ENCODE peak calls at places on chromosomes 2 and 18, in four cellular contexts. One of them, this sample, is unnamed. For H3K4me1, the result is how much of the 10 kb centered on the place peaks cover.

GRCh38 chr2:215870986-215871385 is 142.4 kb downstream of the MREG start:
- DNase-seq in PC-3: peak
- DNase-seq in CD8-positive, alpha-beta memory T cell: no peak
- DNase-seq in left ventricle myocardium inferior: no peak
- DNase-seq in this sample: no peak

GRCh38 chr2:193776988-193777387 is 1582.3 kb upstream of the TMEFF2 start:
- DNase-seq in PC-3: no peak
- DNase-seq in CD8-positive, alpha-beta memory T cell: no peak
- DNase-seq in left ventricle myocardium inferior: no peak
- DNase-seq in this sample: no peak

GRCh38 chr2:227805578-227805977 is 8.1 kb upstream of the CCL20 start:
- DNase-seq in PC-3: no peak
- DNase-seq in CD8-positive, alpha-beta memory T cell: peak
- DNase-seq in left ventricle myocardium inferior: no peak
- DNase-seq in this sample: no peak

GRCh38 chr2:219405451-219405850 is 12.7 kb upstream of the DES start:
- DNase-seq in PC-3: no peak
- DNase-seq in CD8-positive, alpha-beta memory T cell: no peak
- DNase-seq in left ventricle myocardium inferior: peak
- DNase-seq in this sample: peak

GRCh38 chr18:53093650-53094049 is 753.7 kb downstream of the DCC start:
- DNase-seq in PC-3: no peak
- DNase-seq in CD8-positive, alpha-beta memory T cell: no peak
- DNase-seq in left ventricle myocardium inferior: no peak
- DNase-seq in this sample: no peak

GRCh38 chr2:30761226-30761625 is 46.0 kb downstream of the CAPN13 start:
- DNase-seq in PC-3: no peak
- DNase-seq in CD8-positive, alpha-beta memory T cell: no peak
- DNase-seq in left ventricle myocardium inferior: no peak
- DNase-seq in this sample: no peak

GRCh38 chr2:98607104-98607503 is 1.2 kb downstream of the COA5 start:
- DNase-seq in PC-3: no peak
- DNase-seq in CD8-positive, alpha-beta memory T cell: no peak
- DNase-seq in left ventricle myocardium inferior: no peak
- DNase-seq in this sample: no peak

GRCh38 chr2:106542730-106543359 is 55.7 kb downstream of the CD8B2 start:
- DNase-seq in PC-3: peak
- DNase-seq in CD8-positive, alpha-beta memory T cell: peak
- DNase-seq in left ventricle myocardium inferior: peak
- DNase-seq in this sample: peak

GRCh38 chr18:9421096-9421495 is 54.2 kb upstream of the RALBP1 start:
- DNase-seq in PC-3: no peak
- DNase-seq in CD8-positive, alpha-beta memory T cell: no peak
- DNase-seq in left ventricle myocardium inferior: no peak
- DNase-seq in this sample: no peak

DNA sequence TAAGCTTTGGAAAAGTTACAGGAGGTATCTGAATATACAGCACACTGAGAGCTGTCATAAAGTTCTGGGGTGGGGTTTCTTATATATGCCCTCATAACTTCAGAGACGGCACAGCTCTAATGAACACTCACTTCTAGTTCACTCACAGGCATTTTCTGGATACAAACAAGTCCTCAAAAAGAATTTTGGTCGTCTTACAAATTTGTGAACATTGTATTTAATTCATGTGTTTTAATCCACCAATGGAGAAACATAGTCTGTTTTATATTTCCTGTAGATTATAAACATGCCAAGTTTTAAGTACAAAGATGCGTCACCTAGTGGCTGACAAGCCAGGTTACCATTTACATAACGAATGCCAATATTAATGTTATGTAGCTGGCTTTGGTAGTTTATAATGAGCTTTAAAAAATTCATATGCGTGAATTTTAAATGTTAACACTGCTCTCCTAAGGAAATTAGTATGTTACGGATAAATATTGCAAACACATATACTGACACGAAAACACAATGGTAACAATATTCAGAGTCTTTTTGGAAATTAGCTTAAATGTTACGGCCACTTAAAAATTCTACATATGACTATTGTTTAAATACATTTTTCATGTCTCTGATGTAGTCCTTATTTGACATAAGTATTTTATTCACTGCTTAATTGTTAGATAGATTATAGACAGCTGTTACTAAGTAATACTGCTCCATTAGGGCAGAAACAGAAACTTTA is 2.5 kb downstream of the COL3A1 start:
- DNase-seq in PC-3: peak
- DNase-seq in CD8-positive, alpha-beta memory T cell: no peak
- DNase-seq in left ventricle myocardium inferior: no peak
- DNase-seq in this sample: no peak
- H3K4me3 ChIP-seq in PC-3: no peak
- H3K4me3 ChIP-seq in CD8-positive, alpha-beta memory T cell: no peak
- H3K4me3 ChIP-seq in left ventricle myocardium inferior: peak
- H3K4me3 ChIP-seq in this sample: peak

DNA sequence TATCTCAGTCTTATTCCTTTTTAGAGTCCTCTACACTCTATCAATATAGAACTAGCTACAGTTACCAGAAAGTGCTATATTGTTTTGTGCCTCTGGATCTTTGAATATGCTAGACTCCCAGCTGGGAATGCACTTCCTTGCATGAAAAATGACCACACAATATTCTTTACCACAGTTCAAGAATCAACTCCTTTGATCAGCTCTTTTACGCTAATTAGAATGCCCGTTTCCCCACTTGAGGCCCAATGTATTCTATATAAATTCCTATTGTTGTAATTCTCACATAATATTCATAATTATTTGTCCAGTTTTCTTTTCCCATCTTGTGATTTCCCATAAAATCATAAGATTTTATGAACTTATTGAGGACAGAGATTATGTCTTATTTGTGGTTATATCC is 142.2 kb downstream of the UBE2E3 start:
- DNase-seq in PC-3: no peak
- DNase-seq in CD8-positive, alpha-beta memory T cell: no peak
- DNase-seq in left ventricle myocardium inferior: no peak
- DNase-seq in this sample: no peak
- H3K4me1 ChIP-seq in PC-3: under half
- H3K4me1 ChIP-seq in CD8-positive, alpha-beta memory T cell: half or more
- H3K4me1 ChIP-seq in left ventricle myocardium inferior: under half
- H3K4me1 ChIP-seq in this sample: under half

DNA sequence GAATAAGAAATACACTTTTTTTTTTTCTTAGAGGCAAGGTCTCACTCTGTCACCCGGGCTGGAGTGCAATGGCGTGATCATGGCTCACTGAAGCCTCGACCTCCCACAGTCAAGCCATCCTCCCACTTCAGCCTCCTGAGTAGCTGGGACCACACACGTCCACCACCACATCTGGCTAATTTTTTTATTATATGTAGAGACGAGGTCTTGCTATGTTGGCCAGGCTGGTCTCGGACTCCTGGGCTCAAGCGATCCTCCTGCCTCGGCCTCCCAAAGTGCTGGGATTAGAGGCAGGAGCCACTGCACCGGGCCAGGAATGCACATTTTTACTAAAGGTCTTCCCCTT is 2.4 kb downstream of the TGOLN2 start:
- DNase-seq in PC-3: no peak
- DNase-seq in CD8-positive, alpha-beta memory T cell: no peak
- DNase-seq in left ventricle myocardium inferior: no peak
- DNase-seq in this sample: no peak
- H3K4me3 ChIP-seq in PC-3: peak
- H3K4me3 ChIP-seq in CD8-positive, alpha-beta memory T cell: peak
- H3K4me3 ChIP-seq in left ventricle myocardium inferior: peak
- H3K4me3 ChIP-seq in this sample: peak

GRCh38 chr18:23105581-23106219 is 29.6 kb upstream of the CABLES1 start:
- DNase-seq in PC-3: peak
- DNase-seq in CD8-positive, alpha-beta memory T cell: no peak
- DNase-seq in left ventricle myocardium inferior: no peak
- DNase-seq in this sample: no peak

GRCh38 chr18:23102498-23103260 is 32.6 kb upstream of the CABLES1 start:
- DNase-seq in PC-3: no peak
- DNase-seq in CD8-positive, alpha-beta memory T cell: no peak
- DNase-seq in left ventricle myocardium inferior: no peak
- DNase-seq in this sample: no peak

GRCh38 chr18:23106575-23106974 is 28.7 kb upstream of the CABLES1 start:
- DNase-seq in PC-3: peak
- DNase-seq in CD8-positive, alpha-beta memory T cell: no peak
- DNase-seq in left ventricle myocardium inferior: no peak
- DNase-seq in this sample: no peak

GRCh38 chr18:23105030-23105429 is 30.3 kb upstream of the CABLES1 start:
- DNase-seq in PC-3: peak
- DNase-seq in CD8-positive, alpha-beta memory T cell: no peak
- DNase-seq in left ventricle myocardium inferior: no peak
- DNase-seq in this sample: no peak

GRCh38 chr18:23103449-23103848 is 31.8 kb upstream of the CABLES1 start:
- DNase-seq in PC-3: no peak
- DNase-seq in CD8-positive, alpha-beta memory T cell: no peak
- DNase-seq in left ventricle myocardium inferior: no peak
- DNase-seq in this sample: no peak
- H3K4me1 ChIP-seq in PC-3: half or more
- H3K4me1 ChIP-seq in CD8-positive, alpha-beta memory T cell: under half
- H3K4me1 ChIP-seq in left ventricle myocardium inferior: under half
- H3K4me1 ChIP-seq in this sample: under half

GRCh38 chr18:55420665-55420964 is 167.4 kb downstream of the TCF4 start:
- DNase-seq in PC-3: no peak
- DNase-seq in CD8-positive, alpha-beta memory T cell: no peak
- DNase-seq in left ventricle myocardium inferior: no peak
- DNase-seq in this sample: no peak
- H3K4me3 ChIP-seq in PC-3: no peak
- H3K4me3 ChIP-seq in CD8-positive, alpha-beta memory T cell: no peak
- H3K4me3 ChIP-seq in left ventricle myocardium inferior: peak
- H3K4me3 ChIP-seq in this sample: peak

GRCh38 chr2:204544961-204545860 is at the start of gene PARD3B:
- DNase-seq in PC-3: peak
- DNase-seq in CD8-positive, alpha-beta memory T cell: no peak
- DNase-seq in left ventricle myocardium inferior: peak
- DNase-seq in this sample: peak

GRCh38 chr2:204545861-204546773 is 842 bp downstream of the PARD3B start:
- DNase-seq in PC-3: peak
- DNase-seq in CD8-positive, alpha-beta memory T cell: no peak
- DNase-seq in left ventricle myocardium inferior: no peak
- DNase-seq in this sample: peak

GRCh38 chr2:204551464-204551863 is 6.2 kb downstream of the PARD3B start:
- DNase-seq in PC-3: no peak
- DNase-seq in CD8-positive, alpha-beta memory T cell: no peak
- DNase-seq in left ventricle myocardium inferior: no peak
- DNase-seq in this sample: no peak

GRCh38 chr2:204550738-204551137 is 5.5 kb downstream of the PARD3B start:
- DNase-seq in PC-3: peak
- DNase-seq in CD8-positive, alpha-beta memory T cell: no peak
- DNase-seq in left ventricle myocardium inferior: no peak
- DNase-seq in this sample: no peak
- H3K4me1 ChIP-seq in PC-3: under half
- H3K4me1 ChIP-seq in CD8-positive, alpha-beta memory T cell: under half
- H3K4me1 ChIP-seq in left ventricle myocardium inferior: under half
- H3K4me1 ChIP-seq in this sample: under half

GRCh38 chr2:62415019-62415431 is 91.0 kb downstream of the TMEM17 start:
- DNase-seq in PC-3: no peak
- DNase-seq in CD8-positive, alpha-beta memory T cell: no peak
- DNase-seq in left ventricle myocardium inferior: no peak
- DNase-seq in this sample: no peak
- H3K4me3 ChIP-seq in PC-3: no peak
- H3K4me3 ChIP-seq in CD8-positive, alpha-beta memory T cell: no peak
- H3K4me3 ChIP-seq in left ventricle myocardium inferior: no peak
- H3K4me3 ChIP-seq in this sample: no peak

This sample was measured in heart right ventricle.